ENCODE peak calls at places on chromosome 7, in ten cellular contexts. R is brain microvascular endothelial cell, S is AG04450, I is neural progenitor cell, K is A673, O is astrocyte, E is heart right ventricle, N is ovary, J is PC-3, A is left ventricle myocardium inferior. B is an unnamed sample.

GRCh38 chr7:130421685-130422084 is 19.1 kb downstream of the CEP41 start:
- DNase-seq in R (no peak), S (no peak), I (peak; percentile 48), K (peak; percentile 52), O (peak; percentile 62), E (no peak), N (no peak), J (no peak), A (no peak), B (no peak)

GRCh38 chr7:101411477-101411954 is 48.8 kb downstream of the COL26A1 start:
- DNase-seq in R (no peak), S (no peak), I (no peak), K (no peak), O (no peak), E (no peak), N (no peak), J (no peak), A (no peak), B (no peak)

GRCh38 chr7:133778472-133778871 is 348.7 kb upstream of the LRGUK start:
- DNase-seq in R (no peak), S (no peak), I (no peak), K (no peak), O (no peak), E (no peak), N (no peak), J (no peak), A (no peak), B (no peak)

GRCh38 chr7:80830584-80831319 is 88.1 kb downstream of the SEMA3C start:
- DNase-seq in R (no peak), S (no peak), I (no peak), K (no peak), O (peak; percentile 77), E (no peak), N (no peak), J (peak; percentile 63), A (no peak), B (no peak)

GRCh38 chr7:71982847-71983246 is 429.3 kb downstream of the CALN1 start:
- DNase-seq in R (no peak), S (no peak), I (no peak), K (no peak), O (no peak), E (no peak), N (no peak), J (no peak), A (no peak), B (no peak)

GRCh38 chr7:85829817-85830432 is 643.1 kb upstream of the SEMA3D start:
- DNase-seq in R (no peak), S (no peak), I (no peak), K (peak; percentile 36), O (no peak), E (no peak), N (no peak), J (peak; percentile 58), A (no peak), B (no peak)

GRCh38 chr7:130850960-130851359 is 117.0 kb upstream of the KLF14 start:
- DNase-seq in R (no peak), S (no peak), I (no peak), K (no peak), O (no peak), E (no peak), N (no peak), J (no peak), A (no peak), B (no peak)

GRCh38 chr7:2017483-2017891 is 215.3 kb downstream of the MAD1L1 start:
- DNase-seq in R (no peak), S (no peak), I (no peak), K (no peak), O (no peak), E (peak; percentile 4), N (no peak), J (no peak), A (peak; percentile 2), B (no peak)

DNA sequence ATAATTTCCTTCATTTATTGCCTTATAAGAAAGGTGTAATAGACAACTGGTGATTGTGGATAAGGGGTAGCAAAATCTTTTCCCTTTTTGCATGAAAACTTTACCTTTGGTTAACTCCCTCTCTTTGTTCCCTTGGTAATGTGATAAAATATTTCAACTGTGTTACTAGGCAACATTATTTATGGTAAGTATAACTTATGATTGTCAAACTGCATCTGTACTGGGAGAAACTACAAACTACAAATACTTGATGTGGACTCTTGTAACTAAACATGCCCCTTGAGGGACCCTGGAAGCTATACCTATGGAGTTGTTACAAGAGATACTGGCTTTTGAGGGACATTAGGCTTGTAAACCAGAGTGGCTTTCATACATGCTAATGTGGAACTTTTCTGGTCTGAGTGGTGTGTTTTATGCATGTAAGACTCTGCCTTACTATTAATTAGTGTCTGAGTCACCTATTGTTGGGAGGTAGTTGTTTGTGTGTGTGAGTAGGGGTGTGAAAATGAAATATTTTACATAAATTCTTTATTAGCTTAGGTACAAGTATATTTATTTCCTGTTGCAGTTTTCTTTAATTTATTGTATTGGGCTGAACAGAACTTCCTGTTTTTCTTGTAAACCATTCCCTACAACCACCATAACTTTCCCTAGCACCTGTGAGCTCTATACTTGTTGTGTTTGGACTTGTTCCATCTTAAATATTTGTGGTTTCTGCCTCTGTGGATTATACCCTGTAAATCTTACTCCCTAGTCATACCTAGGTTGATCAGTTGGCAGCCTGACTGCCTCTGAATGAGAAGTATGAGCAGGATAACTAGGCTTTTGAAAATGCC is 49.8 kb downstream of the STK31 start:
- DNase-seq in R (peak; percentile 16), S (no peak), I (no peak), K (no peak), O (peak; percentile 91), E (no peak), N (no peak), J (peak; percentile 86), A (no peak), B (no peak)
- H3K27ac ChIP-seq in R (no peak overlapping the region), S (no peak overlapping the region), I (no peak overlapping the region), K (no peak overlapping the region), O (no peak overlapping the region), E (no peak overlapping the region), N (no peak overlapping the region), J (no peak overlapping the region), A (no peak overlapping the region), B (no peak overlapping the region)

GRCh38 chr7:156179872-156180390 is 367.7 kb upstream of the SHH start:
- DNase-seq in R (no peak), S (no peak), I (no peak), K (no peak), O (no peak), E (no peak), N (no peak), J (no peak), A (no peak), B (no peak)

GRCh38 chr7:156178214-156178613 is 366.0 kb upstream of the SHH start:
- DNase-seq in R (no peak), S (no peak), I (no peak), K (no peak), O (no peak), E (no peak), N (no peak), J (no peak), A (no peak), B (no peak)

GRCh38 chr7:156177396-156178055 is 365.3 kb upstream of the SHH start:
- DNase-seq in R (no peak), S (no peak), I (no peak), K (no peak), O (no peak), E (no peak), N (no peak), J (no peak), A (no peak), B (no peak)

GRCh38 chr7:156178857-156179256 is 366.6 kb upstream of the SHH start:
- DNase-seq in R (no peak), S (no peak), I (no peak), K (no peak), O (no peak), E (no peak), N (no peak), J (no peak), A (no peak), B (peak; percentile 30)

DNA sequence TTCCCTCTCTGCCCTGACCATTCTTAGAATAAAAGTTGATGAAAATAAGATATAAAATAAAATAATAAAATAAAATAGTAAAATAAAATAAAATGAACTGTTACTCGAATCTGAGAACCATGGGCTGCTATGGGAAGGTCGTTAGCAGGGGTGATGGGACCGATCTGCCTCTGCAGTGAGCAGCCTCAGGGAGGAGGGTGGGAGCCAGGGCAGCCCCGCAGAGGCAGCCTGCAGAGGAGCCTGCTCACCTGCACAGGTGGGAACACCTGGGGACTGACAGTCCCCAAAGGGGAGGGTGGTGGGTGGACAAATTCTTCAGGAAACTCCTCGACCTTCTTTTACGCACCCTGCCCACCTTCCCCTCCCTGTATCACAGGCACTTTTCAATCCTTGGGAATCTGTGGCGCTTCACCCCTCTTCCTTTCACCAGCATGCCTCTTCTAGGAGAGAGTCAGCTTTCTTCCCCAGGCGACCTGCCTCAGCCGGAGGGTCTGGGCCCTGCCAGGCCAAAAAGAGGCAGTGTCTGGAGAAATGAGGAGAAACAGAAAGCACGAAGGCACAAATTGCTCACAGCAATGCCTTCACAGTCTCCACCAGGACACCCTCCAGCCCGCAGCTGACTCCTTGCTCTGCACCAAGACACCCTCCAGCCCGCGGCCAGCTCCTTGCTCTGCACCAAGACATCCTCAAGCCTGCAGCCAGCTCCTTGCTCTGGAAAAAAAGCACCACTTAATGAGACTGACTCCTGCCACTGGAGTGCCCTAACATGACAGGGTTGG is 368.4 kb upstream of the SHH start:
- DNase-seq in R (no peak), S (no peak), I (no peak), K (no peak), O (no peak), E (no peak), N (no peak), J (no peak), A (no peak), B (no peak)
- H3K27me3 ChIP-seq in R (no peaks in the 10 kb centered on the region), S (no peaks in the 10 kb centered on the region), I (no peaks in the 10 kb centered on the region), K (peaks cover 67% of the 10 kb centered on the region), O (no peaks in the 10 kb centered on the region), E (no peaks in the 10 kb centered on the region), N (no peaks in the 10 kb centered on the region), J (peaks cover 61% of the 10 kb centered on the region), A (peaks cover 68% of the 10 kb centered on the region), B (no peaks in the 10 kb centered on the region)

DNA sequence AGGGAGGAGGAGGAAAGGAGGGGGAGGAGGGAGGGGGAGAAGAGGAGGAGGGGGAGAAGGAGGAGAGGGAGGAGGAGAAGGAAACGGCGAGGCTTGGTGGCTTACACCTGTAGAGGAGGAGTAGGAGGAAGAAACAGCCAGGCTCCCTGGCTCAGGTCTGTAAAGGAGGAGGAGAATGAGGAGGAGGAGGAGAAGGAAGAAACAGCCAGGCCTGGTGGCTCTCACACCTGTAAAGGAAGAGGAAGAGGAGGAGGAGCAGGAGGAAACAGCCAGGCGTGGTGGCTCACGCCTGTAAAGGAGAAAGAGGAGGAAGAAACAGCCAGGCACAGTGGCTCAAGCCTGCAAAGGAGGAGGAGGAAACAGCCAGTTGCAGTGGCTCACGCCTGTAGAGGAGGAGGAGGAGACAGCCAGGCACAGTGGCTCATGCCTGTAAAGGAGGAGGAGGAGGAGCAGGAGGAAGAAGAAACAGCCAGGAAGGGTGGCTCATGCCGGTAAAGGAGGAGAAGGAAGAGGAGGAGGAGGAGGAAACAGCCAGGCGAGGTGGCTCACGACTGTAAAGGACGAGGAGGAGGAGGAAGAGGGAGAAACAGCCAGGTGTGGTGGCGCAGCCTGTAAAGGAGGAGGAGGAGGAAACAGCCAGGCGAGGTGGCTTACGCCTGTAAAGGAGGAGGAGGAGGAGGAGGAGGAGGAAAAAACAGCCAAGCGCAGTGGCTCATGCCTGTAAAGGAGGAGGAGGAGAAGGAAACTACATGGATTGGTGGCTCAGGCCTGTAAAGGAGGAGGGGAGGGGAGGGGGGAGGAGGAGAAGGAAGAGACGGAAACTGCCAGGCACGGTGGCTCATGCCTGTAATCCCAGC is 14.9 kb upstream of the CRCP start:
- DNase-seq in R (peak; percentile 74), S (peak; percentile 61), I (peak; percentile 73), K (peak; percentile 79), O (peak; percentile 93), E (peak; percentile 40), N (peak; percentile 77), J (peak; percentile 89), A (peak; percentile 41), B (no peak)
- TF ChIP-seq CTCF in R (no peak), S (no peak), I (no peak), K (no peak), O (no peak), E (no peak), N (no peak), J (no peak), A (no peak), B (no peak)

DNA sequence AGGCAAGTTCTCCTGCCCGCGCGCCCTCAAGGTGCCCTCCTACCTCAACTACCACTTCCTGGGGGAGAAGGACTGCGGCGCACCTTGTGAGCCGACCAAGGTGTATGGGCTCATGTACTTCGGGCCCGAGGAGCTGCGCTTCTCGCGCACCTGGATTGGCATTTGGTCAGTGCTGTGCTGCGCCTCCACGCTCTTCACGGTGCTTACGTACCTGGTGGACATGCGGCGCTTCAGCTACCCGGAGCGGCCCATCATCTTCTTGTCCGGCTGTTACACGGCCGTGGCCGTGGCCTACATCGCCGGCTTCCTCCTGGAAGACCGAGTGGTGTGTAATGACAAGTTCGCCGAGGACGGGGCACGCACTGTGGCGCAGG is 1.4 kb downstream of the FZD1 start:
- DNase-seq in R (no peak), S (no peak), I (peak; percentile 18), K (no peak), O (peak; percentile 26), E (peak; percentile 20), N (no peak), J (no peak), A (no peak), B (peak; percentile 31)
- H3K27ac ChIP-seq in R (no peak overlapping the region), S (no peak overlapping the region), I (no peak overlapping the region), K (peak overlapping the region; percentile 97), O (no peak overlapping the region), E (no peak overlapping the region), N (no peak overlapping the region), J (no peak overlapping the region), A (peak overlapping the region; percentile 98), B (no peak overlapping the region)